ENCODE peak calls at places on chromosomes 12 and 14, in six cellular contexts. H is activated T-cell treated with anti-CD3 and anti-CD28 coated beads for 1 hour, X is A549, E is Calu3, B is hippocampal formation, K is neural crest cell. N is an unnamed sample.
A peak's percentile ranks its signal among the peaks of the same experiment; 100 is the strongest.

GRCh38 chr14:81668626-81669274 is 135.1 kb upstream of the SEL1L start:
- DNase-seq in H (no peak), K (no peak), X (no peak), E (no peak), B (no peak), N (no peak)

GRCh38 chr12:122830517-122831214 is 4.6 kb upstream of the HIP1R start:
- DNase-seq in E (peak; percentile 78), B (no peak), K (no peak), H (no peak), X (peak; percentile 63), N (no peak)

GRCh38 chr12:105738036-105738435 is 400.7 kb downstream of the NUAK1 start:
- DNase-seq in K (no peak), E (no peak), B (no peak), H (no peak), X (no peak), N (no peak)

GRCh38 chr12:116172224-116172849 is 105.2 kb downstream of the MED13L start:
- DNase-seq in H (no peak), E (no peak), B (no peak), X (no peak), K (no peak), N (no peak)

GRCh38 chr12:50517456-50518048 is 12.8 kb downstream of the DIP2B start:
- DNase-seq in K (no peak), E (no peak), B (no peak), X (no peak), H (no peak), N (no peak)

GRCh38 chr14:69360438-69361108 is 37.5 kb downstream of the ERH start:
- DNase-seq in E (no peak), K (no peak), B (no peak), H (no peak), X (no peak), N (no peak)

GRCh38 chr12:111045941-111046340 is 125.6 kb upstream of the MYL2 start:
- DNase-seq in B (no peak), K (no peak), H (no peak), E (no peak), X (no peak), N (no peak)

GRCh38 chr12:29796823-29797263 is 13.1 kb upstream of the TMTC1 start:
- DNase-seq in E (peak; percentile 14), K (no peak), B (no peak), H (no peak), X (no peak), N (peak; percentile 58)

GRCh38 chr12:31362759-31363415 is 36.9 kb upstream of the SINHCAF start:
- DNase-seq in B (peak; percentile 3), K (no peak), E (peak; percentile 40), X (no peak), H (no peak), N (no peak)

GRCh38 chr12:55686366-55687010 is 21.2 kb downstream of the ITGA7 start:
- DNase-seq in B (no peak), X (no peak), K (no peak), H (no peak), E (no peak), N (no peak)

GRCh38 chr12:56486694-56487093 is 1.3 kb downstream of the GLS2 start:
- DNase-seq in H (no peak), B (no peak), K (no peak), E (no peak), X (no peak), N (no peak)

GRCh38 chr12:56932867-56933266 is 1.3 kb downstream of the SDR9C7 start:
- DNase-seq in E (no peak), X (no peak), H (no peak), K (no peak), B (no peak), N (no peak)

GRCh38 chr14:88232783-88233182 is 90.3 kb downstream of the KCNK10 start:
- DNase-seq in H (no peak), K (no peak), X (no peak), B (no peak), E (no peak), N (peak; percentile 75)

GRCh38 chr14:100107236-100107635 is 42.0 kb downstream of the EVL start:
- DNase-seq in H (no peak), B (no peak), E (no peak), X (no peak), K (no peak), N (no peak)

GRCh38 chr12:108950991-108951739 is 69.7 kb downstream of the SVOP start:
- DNase-seq in B (peak; percentile 37), H (peak; percentile 50), K (peak; percentile 50), X (peak; percentile 39), E (peak; percentile 81), N (peak; percentile 41)

GRCh38 chr12:105741786-105742566 is 396.8 kb downstream of the NUAK1 start:
- DNase-seq in K (no peak), X (no peak), B (no peak), H (no peak), E (no peak), N (no peak)

GRCh38 chr12:106739318-106739717 is 35.2 kb upstream of the RIC8B start:
- DNase-seq in X (no peak), B (no peak), K (no peak), E (no peak), H (no peak), N (no peak)

GRCh38 chr12:1651946-1652345 is 22.9 kb downstream of the WNT5B start:
- DNase-seq in B (no peak), K (no peak), E (no peak), X (no peak), H (no peak), N (no peak)

GRCh38 chr12:76042147-76042546 is 10.6 kb upstream of the PHLDA1 start:
- DNase-seq in E (no peak), H (no peak), X (no peak), B (no peak), K (no peak), N (no peak)

GRCh38 chr12:64187370-64187769 is 34.7 kb downstream of the KICS2 start:
- DNase-seq in K (no peak), B (no peak), X (no peak), E (no peak), H (no peak), N (no peak)

GRCh38 chr14:52266179-52266578 is 1.3 kb upstream of the PTGDR start:
- DNase-seq in E (no peak), X (no peak), H (no peak), K (no peak), B (no peak), N (no peak)

GRCh38 chr14:102280376-102280962 is 24.5 kb downstream of the MOK start:
- DNase-seq in X (peak; percentile 68), E (no peak), H (no peak), B (no peak), K (no peak), N (no peak)

GRCh38 chr14:81429028-81429427 is 28.9 kb upstream of the STON2 start:
- DNase-seq in B (no peak), X (no peak), K (no peak), H (no peak), E (no peak), N (no peak)

GRCh38 chr12:92312463-92312970 is 166.9 kb upstream of the BTG1 start:
- DNase-seq in E (no peak), H (no peak), X (no peak), B (no peak), K (no peak), N (no peak)

GRCh38 chr12:103020839-103021238 is 63.4 kb downstream of the ASCL1 start:
- DNase-seq in K (no peak), B (no peak), X (no peak), H (no peak), E (no peak), N (no peak)

GRCh38 chr12:5480218-5480952 is 48.5 kb downstream of the NTF3 start:
- DNase-seq in H (no peak), X (no peak), B (no peak), K (peak; percentile 30), E (no peak), N (peak; percentile 91)

GRCh38 chr14:59464651-59465569 is at the start of gene GPR135:
- DNase-seq in B (peak; percentile 57), E (peak; percentile 73), H (peak; percentile 19), K (peak; percentile 43), X (no peak), N (no peak)

GRCh38 chr14:104552738-104553125 is 26.8 kb upstream of the C14orf180 start:
- DNase-seq in E (no peak), H (no peak), B (no peak), X (no peak), K (no peak), N (no peak)

GRCh38 chr12:101880769-101881168 is 3.4 kb downstream of the DRAM1 start:
- DNase-seq in E (no peak), B (no peak), H (no peak), K (no peak), X (no peak), N (no peak)

GRCh38 chr14:39035336-39035735 is 67.7 kb downstream of the SEC23A start:
- DNase-seq in B (no peak), H (no peak), X (no peak), K (no peak), E (no peak), N (no peak)

GRCh38 chr14:99245541-99246511 is 26.2 kb downstream of the BCL11B start:
- DNase-seq in X (no peak), B (no peak), E (no peak), H (no peak), K (peak; percentile 63), N (peak; percentile 88)

GRCh38 chr12:50647479-50647878 is 116.4 kb upstream of the ATF1 start:
- DNase-seq in K (no peak), X (no peak), E (no peak), B (no peak), H (no peak), N (no peak)

GRCh38 chr12:31570880-31571279 is 20.1 kb downstream of the DENND5B start:
- DNase-seq in H (no peak), B (no peak), X (no peak), K (no peak), E (no peak), N (no peak)

GRCh38 chr14:103056322-103057027 is 874 bp downstream of the CDC42BPB start:
- DNase-seq in X (peak; percentile 57), B (no peak), H (no peak), K (peak; percentile 45), E (peak; percentile 67), N (peak; percentile 86)

GRCh38 chr12:68349083-68349700 is 17.0 kb upstream of the MDM1 start:
- DNase-seq in B (no peak), H (no peak), K (no peak), X (no peak), E (no peak), N (peak; percentile 36)

GRCh38 chr14:27845241-27845850 is 921.2 kb upstream of the FOXG1 start:
- DNase-seq in K (no peak), B (no peak), E (no peak), H (no peak), X (no peak), N (no peak)

GRCh38 chr12:48351022-48351708 is 446 bp upstream of the ZNF641 start:
- DNase-seq in B (no peak), K (peak; percentile 60), X (peak; percentile 28), E (peak; percentile 61), H (no peak), N (no peak)

GRCh38 chr12:50402270-50403000 is 1.8 kb downstream of the LARP4 start:
- DNase-seq in B (no peak), E (no peak), H (no peak), K (no peak), X (no peak), N (no peak)

GRCh38 chr14:67705211-67705610 is 3.5 kb downstream of the RDH12 start:
- DNase-seq in B (no peak), K (no peak), X (no peak), H (no peak), E (peak; percentile 44), N (no peak)